ENCODE peak calls at places on chromosomes 1 and 21, in seven cellular contexts. Z is CD4-positive, CD25-positive, alpha-beta regulatory T cell; J is adrenal gland; S is AG04450; P is small intestine; E is stomach; G is ovary. C is an unnamed sample.
A peak's percentile ranks its signal among the peaks of the same experiment; 100 is the strongest.

GRCh38 chr1:89566761-89567174 is 42.1 kb downstream of the LRRC8B start:
- DNase-seq in E (no peak), G (peak; percentile 57), S (no peak), J (peak; percentile 85), P (peak; percentile 21), Z (no peak), C (no peak)

GRCh38 chr1:58893257-58893869 is 109.5 kb upstream of the JUN start:
- DNase-seq in P (peak; percentile 55), Z (no peak), E (peak; percentile 91), S (no peak), J (peak; percentile 17), G (no peak), C (no peak)

GRCh38 chr1:247243738-247244137 is 12.1 kb upstream of the VN1R5 start:
- DNase-seq in Z (no peak), P (no peak), J (no peak), G (no peak), S (no peak), E (no peak), C (no peak)

GRCh38 chr1:37441490-37441889 is 32.9 kb upstream of the ZC3H12A start:
- DNase-seq in J (no peak), S (no peak), G (no peak), P (no peak), Z (no peak), E (no peak), C (no peak)

GRCh38 chr1:6461538-6462411 is 4.2 kb downstream of the TNFRSF25 start:
- DNase-seq in E (no peak), G (no peak), J (no peak), Z (no peak), P (no peak), S (no peak), C (no peak)

GRCh38 chr1:224497714-224498573 is 63.3 kb upstream of the WDR26 start:
- DNase-seq in P (no peak), Z (peak; percentile 13), J (peak; percentile 54), G (no peak), E (peak; percentile 36), S (no peak), C (no peak)

GRCh38 chr1:156281281-156282142 is 1.1 kb downstream of the SMG5 start:
- DNase-seq in J (peak; percentile 58), P (peak; percentile 27), E (no peak), G (no peak), Z (no peak), S (no peak), C (no peak)

GRCh38 chr21:35048183-35048601 is 910 bp downstream of the RUNX1 start:
- DNase-seq in G (no peak), S (no peak), P (no peak), E (no peak), Z (no peak), J (peak; percentile 23), C (no peak)

GRCh38 chr1:50936321-50936720 is 23.7 kb downstream of the FAF1 start:
- DNase-seq in S (no peak), E (no peak), G (no peak), P (no peak), Z (no peak), J (peak; percentile 13), C (no peak)

DNA sequence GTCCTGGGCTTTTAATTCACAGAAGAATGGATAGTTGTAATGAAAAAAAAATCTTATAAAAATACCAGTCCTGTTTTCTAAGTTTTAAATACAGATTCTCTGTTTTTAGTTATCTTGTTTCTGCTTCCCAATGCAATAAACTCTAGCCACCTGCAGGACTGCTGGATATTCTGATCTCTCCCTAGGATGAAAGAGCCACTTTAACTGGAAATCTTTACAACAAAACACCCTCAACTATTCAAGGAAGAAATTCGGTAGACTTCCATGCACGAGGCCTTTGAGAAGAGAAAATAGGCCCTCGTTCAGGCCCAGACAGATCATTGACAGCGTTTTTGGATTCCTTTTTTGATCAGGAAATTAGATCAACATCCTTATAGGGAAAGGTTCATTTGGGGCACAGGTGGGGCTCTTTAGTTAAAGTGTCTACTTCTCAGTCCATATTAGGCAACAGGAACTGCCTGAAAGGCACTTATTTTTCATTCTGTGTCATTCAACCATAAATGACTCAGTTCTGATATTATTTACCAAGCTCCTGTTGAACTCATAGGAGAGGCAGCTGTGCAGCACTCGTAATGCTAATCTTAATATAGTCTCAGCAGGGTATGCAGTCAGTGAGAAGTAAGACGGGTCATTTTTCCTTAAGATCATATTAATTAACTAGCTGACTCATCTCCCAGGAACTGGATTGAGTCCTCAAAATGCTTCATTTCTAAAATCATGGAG is 71.1 kb upstream of the ERRFI1 start:
- DNase-seq in E (no peak), Z (no peak), S (no peak), G (no peak), P (peak; percentile 83), J (peak; percentile 32), C (no peak)
- H3K27ac ChIP-seq in E (peak overlapping the region; percentile 82), Z (peak overlapping the region; percentile 48), S (peak overlapping the region; percentile 95), G (peak overlapping the region; percentile 5), P (peak overlapping the region; percentile 97), J (peak overlapping the region; percentile 77), C (no peak overlapping the region)

DNA sequence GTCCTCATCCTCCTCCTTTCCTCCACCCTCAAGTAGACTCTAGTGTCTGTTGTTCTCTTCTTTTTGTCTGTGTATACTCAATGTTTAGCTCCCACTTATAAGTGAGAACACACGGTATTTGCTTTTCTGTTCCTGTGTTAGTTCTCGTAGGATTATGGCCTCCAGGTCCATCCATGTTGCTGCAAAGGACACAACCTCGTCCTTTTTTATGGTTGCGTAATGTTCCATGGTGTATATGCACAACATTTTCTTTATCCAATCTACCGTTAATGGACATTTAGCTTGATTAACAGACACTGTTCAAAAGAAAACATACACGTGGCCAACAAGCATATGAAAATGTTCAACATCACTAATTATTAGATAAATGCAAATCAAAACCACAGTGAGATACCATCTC is 44.3 kb upstream of the TMPRSS2 start:
- DNase-seq in E (no peak), Z (no peak), J (no peak), G (no peak), P (no peak), S (no peak), C (no peak)
- H3K27ac ChIP-seq in E (no peak overlapping the region), Z (no peak overlapping the region), J (no peak overlapping the region), G (no peak overlapping the region), P (no peak overlapping the region), S (no peak overlapping the region), C (no peak overlapping the region)

GRCh38 chr1:35379317-35380000 is 111.0 kb downstream of the ZMYM4 start:
- DNase-seq in J (no peak), Z (no peak), E (no peak), S (no peak), G (no peak), P (no peak), C (no peak)

GRCh38 chr1:35377553-35377952 is 109.0 kb downstream of the ZMYM4 start:
- DNase-seq in P (no peak), G (no peak), Z (no peak), S (no peak), J (no peak), E (no peak), C (no peak)
- H3K27ac ChIP-seq in P (no peak overlapping the region), G (no peak overlapping the region), Z (no peak overlapping the region), S (no peak overlapping the region), J (no peak overlapping the region), E (no peak overlapping the region), C (no peak overlapping the region)

GRCh38 chr1:209767105-209767504 is 11.3 kb downstream of the TRAF3IP3 start:
- DNase-seq in E (no peak), J (no peak), S (no peak), Z (no peak), P (no peak), G (no peak), C (no peak)
- H3K27ac ChIP-seq in E (no peak overlapping the region), J (no peak overlapping the region), S (no peak overlapping the region), Z (peak overlapping the region; percentile 80), P (no peak overlapping the region), G (no peak overlapping the region), C (peak overlapping the region; percentile 83)

DNA sequence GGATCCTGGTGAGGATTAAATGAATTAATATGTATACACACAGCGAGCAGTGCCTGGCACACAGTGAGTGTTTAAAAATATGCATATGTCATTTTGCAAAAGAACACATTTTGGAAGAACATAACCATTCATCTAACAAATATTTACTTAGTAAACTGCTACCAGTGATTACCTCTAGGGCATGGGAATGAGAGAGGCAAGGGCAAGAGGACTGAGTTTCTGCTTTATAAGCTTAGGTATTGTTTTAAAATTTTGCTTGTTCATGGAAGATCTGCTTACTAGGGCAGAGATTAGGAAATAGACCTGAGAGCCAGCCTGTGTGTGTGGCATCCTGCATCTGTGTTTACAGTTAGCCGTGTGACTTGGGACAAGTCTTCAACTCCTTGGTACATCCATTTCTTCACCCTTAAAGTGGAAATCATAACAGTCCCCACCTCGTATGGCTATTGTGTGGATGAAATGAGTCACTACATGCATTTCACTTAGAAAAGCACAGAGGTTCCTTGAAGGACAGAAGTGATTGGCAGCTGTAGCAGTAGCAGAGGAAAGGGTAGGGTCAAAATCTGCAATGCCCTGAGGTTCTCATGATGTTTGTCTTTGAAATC is 198.5 kb upstream of the FMN2 start:
- DNase-seq in J (no peak), E (no peak), P (no peak), Z (no peak), G (no peak), S (no peak), C (no peak)
- H3K27ac ChIP-seq in J (no peak overlapping the region), E (peak overlapping the region; percentile 60), P (no peak overlapping the region), Z (no peak overlapping the region), G (no peak overlapping the region), S (no peak overlapping the region), C (no peak overlapping the region)

GRCh38 chr1:171849245-171849898 is 8.1 kb downstream of the DNM3 start:
- DNase-seq in G (no peak), S (no peak), E (no peak), Z (no peak), J (peak; percentile 25), P (no peak), C (no peak)

GRCh38 chr1:171850951-171851350 is 9.7 kb downstream of the DNM3 start:
- DNase-seq in Z (no peak), J (no peak), E (no peak), G (no peak), P (no peak), S (no peak), C (no peak)

GRCh38 chr1:171852273-171852672 is 11.0 kb downstream of the DNM3 start:
- DNase-seq in J (no peak), P (no peak), G (no peak), Z (no peak), E (no peak), S (no peak), C (no peak)
- H3K27ac ChIP-seq in J (no peak overlapping the region), P (no peak overlapping the region), G (no peak overlapping the region), Z (no peak overlapping the region), E (no peak overlapping the region), S (no peak overlapping the region), C (no peak overlapping the region)

DNA sequence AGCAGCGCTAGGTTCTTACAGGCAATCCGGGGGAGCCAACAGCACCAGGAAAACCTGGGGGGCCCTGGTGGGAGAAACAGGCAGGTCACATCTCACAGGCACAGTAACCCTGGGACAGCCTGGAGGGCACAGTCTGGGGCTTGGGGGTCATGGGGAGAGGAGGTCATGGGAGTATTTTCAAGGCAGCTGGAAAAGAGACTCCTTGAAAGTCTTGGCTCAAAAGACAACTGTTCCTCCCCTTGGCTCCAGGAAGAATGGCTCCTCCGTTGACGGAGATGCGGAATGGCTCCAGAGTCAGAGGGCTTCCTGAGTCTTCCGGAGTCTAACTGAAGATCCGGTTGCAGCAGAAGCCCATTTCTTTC is 25.9 kb upstream of the PEF1 start:
- DNase-seq in Z (no peak), J (no peak), P (no peak), G (no peak), S (no peak), E (no peak), C (no peak)
- H3K27ac ChIP-seq in Z (no peak overlapping the region), J (peak overlapping the region; percentile 20), P (peak overlapping the region; percentile 81), G (peak overlapping the region; percentile 43), S (no peak overlapping the region), E (peak overlapping the region; percentile 88), C (no peak overlapping the region)

GRCh38 chr1:32501865-32502264 is 37.0 kb downstream of the ZBTB8B start:
- DNase-seq in G (peak; percentile 34), S (no peak), P (no peak), E (no peak), Z (no peak), J (peak; percentile 37), C (no peak)
- H3K27ac ChIP-seq in G (no peak overlapping the region), S (no peak overlapping the region), P (peak overlapping the region; percentile 54), E (peak overlapping the region; percentile 96), Z (no peak overlapping the region), J (no peak overlapping the region), C (no peak overlapping the region)

C was measured in naive thymus-derived CD4-positive, alpha-beta T cell.